ENCODE peak calls at places on chromosomes 5 and 9, in ten cellular contexts. V, U, N, B, K, Q, E, P, D and O are unnamed samples.

GRCh38 chr5:109691248-109691574 is 1.5 kb downstream of the MAN2A1 start:
- DNase-seq in V (no peak), B (no peak), U (no peak), K (no peak), E (no peak), Q (no peak), N (no peak), P (no peak), D (no peak), O (no peak)

GRCh38 chr9:126781717-126782388 is 23.0 kb upstream of the ZBTB43 start:
- DNase-seq in U (peak; percentile 91), D (peak; percentile 83), P (peak; percentile 67), B (peak; percentile 88), Q (peak; percentile 79), V (no peak), E (peak; percentile 73), N (peak; percentile 76), K (peak; percentile 73), O (peak; percentile 52)

GRCh38 chr5:140000332-140000731 is 42.8 kb downstream of the NRG2 start:
- DNase-seq in P (no peak), E (no peak), N (no peak), V (no peak), U (no peak), K (no peak), D (no peak), B (peak; percentile 33), Q (no peak), O (no peak)

GRCh38 chr9:37422289-37423104 is at the start of gene GRHPR:
- DNase-seq in P (peak; percentile 53), Q (peak; percentile 75), D (peak; percentile 92), K (peak; percentile 84), V (peak; percentile 25), U (peak; percentile 97), B (peak; percentile 94), N (peak; percentile 88), E (peak; percentile 87), O (peak; percentile 91)

GRCh38 chr5:172644229-172644628 is 3.2 kb downstream of the NEURL1B start:
- DNase-seq in K (no peak), V (no peak), U (no peak), E (no peak), D (no peak), P (no peak), N (no peak), Q (no peak), B (no peak), O (no peak)

GRCh38 chr5:42620579-42621216 is 135.9 kb upstream of the CCDC152 start:
- DNase-seq in U (no peak), B (no peak), K (no peak), P (no peak), Q (peak; percentile 70), N (no peak), E (peak; percentile 76), D (no peak), V (no peak), O (no peak)

GRCh38 chr9:89137548-89138462 is 40.8 kb downstream of the SHC3 start:
- DNase-seq in V (peak; percentile 63), B (peak; percentile 13), U (no peak), D (no peak), K (peak; percentile 15), P (peak; percentile 96), E (peak; percentile 93), N (no peak), Q (peak; percentile 95), O (no peak)

GRCh38 chr5:1524481-1524798 is 680 bp upstream of the LPCAT1 start:
- DNase-seq in V (no peak), P (no peak), Q (no peak), K (no peak), D (no peak), E (no peak), N (no peak), B (no peak), U (no peak), O (no peak)

GRCh38 chr5:114434396-114435219 is 72.7 kb downstream of the KCNN2 start:
- DNase-seq in U (no peak), V (no peak), Q (no peak), D (no peak), N (no peak), E (no peak), B (no peak), K (no peak), P (no peak), O (no peak)

GRCh38 chr5:146050061-146050460 is 55.3 kb downstream of the PLAC8L1 start:
- DNase-seq in K (no peak), V (no peak), Q (no peak), P (no peak), D (no peak), B (no peak), U (no peak), E (no peak), N (no peak), O (no peak)

GRCh38 chr5:146049704-146050026 is 55.7 kb downstream of the PLAC8L1 start:
- DNase-seq in K (no peak), U (no peak), D (no peak), N (no peak), P (no peak), V (no peak), B (no peak), E (no peak), Q (no peak), O (no peak)

GRCh38 chr5:146047396-146047795 is 58.0 kb downstream of the PLAC8L1 start:
- DNase-seq in N (no peak), B (no peak), P (no peak), E (no peak), K (no peak), Q (no peak), V (no peak), U (no peak), D (no peak), O (no peak)

GRCh38 chr5:146051678-146052077 is 53.7 kb downstream of the PLAC8L1 start:
- DNase-seq in D (no peak), P (peak; percentile 46), K (no peak), B (no peak), N (no peak), V (no peak), Q (no peak), E (no peak), U (no peak), O (no peak)

GRCh38 chr5:146048994-146049703 is 56.2 kb downstream of the PLAC8L1 start:
- DNase-seq in D (no peak), V (peak; percentile 63), B (no peak), K (peak; percentile 81), Q (peak; percentile 91), P (peak; percentile 69), N (no peak), E (peak; percentile 79), U (no peak), O (peak; percentile 29)
- TF ChIP-seq CTCF in D (no peak), V (peak; percentile 72), B (peak; percentile 41), K (peak; percentile 91), Q (peak; percentile 90), P (peak; percentile 86), N (no peak), E (peak; percentile 80), U (peak; percentile 68), O (peak; percentile 89)

DNA sequence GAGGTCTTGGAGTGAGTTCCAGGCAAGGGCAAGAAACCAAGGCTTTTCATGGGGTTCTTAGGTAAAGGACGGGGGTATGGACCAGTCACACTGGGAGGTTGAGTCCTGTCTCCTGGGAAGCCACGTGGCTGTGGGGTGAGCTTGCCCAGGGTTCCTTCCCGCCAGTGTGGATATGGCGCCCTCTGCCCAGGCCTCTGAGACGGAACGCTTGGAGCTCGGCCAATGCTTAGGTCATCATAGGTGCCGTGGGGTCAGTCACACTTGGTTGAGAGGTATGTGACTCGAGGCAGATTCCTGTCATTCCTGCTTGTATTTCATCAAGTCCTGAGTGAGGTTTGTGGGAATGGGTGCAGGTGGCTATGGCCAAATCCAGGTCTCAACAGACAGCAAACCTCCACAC is 46.2 kb downstream of the TENT4A start:
- DNase-seq in Q (peak; percentile 31), E (peak; percentile 38), N (no peak), B (no peak), P (no peak), U (no peak), D (no peak), K (peak; percentile 13), V (no peak), O (no peak)
- TF ChIP-seq CTCF in Q (no peak), E (no peak), N (no peak), B (no peak), P (no peak), U (no peak), D (no peak), K (no peak), V (no peak), O (no peak)

GRCh38 chr5:16489322-16489791 is 23.8 kb upstream of the ZNF622 start:
- DNase-seq in D (no peak), V (no peak), N (no peak), E (peak; percentile 62), B (no peak), P (no peak), K (peak; percentile 45), Q (peak; percentile 48), U (no peak), O (no peak)
- TF ChIP-seq CTCF in D (peak; percentile 65), V (peak; percentile 55), N (peak; percentile 69), E (peak; percentile 77), B (peak; percentile 29), P (peak; percentile 68), K (peak; percentile 79), Q (peak; percentile 68), U (peak; percentile 70), O (peak; percentile 86)

GRCh38 chr5:177495243-177496060 is 2.0 kb downstream of the PDLIM7 start:
- DNase-seq in V (peak; percentile 80), B (peak; percentile 63), U (peak; percentile 72), Q (no peak), K (no peak), P (peak; percentile 90), D (no peak), E (peak; percentile 68), N (no peak), O (no peak)
- TF ChIP-seq CTCF in V (no peak), B (no peak), U (peak; percentile 1), Q (no peak), K (no peak), P (no peak), D (no peak), E (no peak), N (no peak), O (no peak)

GRCh38 chr5:57626703-57627102 is 144.1 kb upstream of the ACTBL2 start:
- DNase-seq in K (no peak), V (no peak), U (no peak), N (no peak), P (no peak), B (no peak), E (no peak), D (no peak), Q (peak; percentile 4), O (no peak)

DNA sequence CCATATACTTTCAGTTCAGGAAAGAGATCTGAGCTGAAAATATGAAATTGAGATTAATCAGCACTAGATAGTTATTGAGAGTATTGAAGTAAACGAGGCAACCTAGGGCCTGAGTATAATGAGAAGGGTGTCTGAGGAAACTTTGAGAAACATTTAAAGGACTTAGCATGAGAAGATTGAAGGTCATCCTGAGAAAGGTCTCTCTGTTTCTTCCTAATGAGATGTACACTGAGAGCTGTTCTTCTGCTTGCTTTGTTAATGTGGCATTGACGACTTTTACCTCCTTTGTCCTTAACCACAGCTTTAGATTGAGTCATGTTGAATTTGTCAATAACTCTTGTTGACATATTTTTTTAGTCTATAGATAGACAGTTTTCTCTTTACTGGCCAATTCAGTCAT is 145.1 kb upstream of the ACTBL2 start:
- DNase-seq in K (no peak), P (no peak), U (no peak), N (no peak), E (no peak), Q (no peak), V (no peak), D (no peak), B (no peak), O (no peak)
- TF ChIP-seq CTCF in K (no peak), P (no peak), U (no peak), N (no peak), E (no peak), Q (no peak), V (no peak), D (no peak), B (no peak), O (no peak)